ENCODE peak calls at places on chromosome 14, in ten cellular contexts. One of them, this sample, is unnamed.
A peak's percentile ranks its signal among the peaks of the same experiment; 100 is the strongest.

GRCh38 chr14:28609228-28609828 is 157.3 kb upstream of the FOXG1 start:
- DNase-seq in type B pancreatic cell: no peak
- DNase-seq in heart left ventricle: no peak
- DNase-seq in A172: peak; percentile 29
- DNase-seq in mesenteric fat pad: no peak
- DNase-seq in posterior cingulate gyrus: peak; percentile 59
- DNase-seq in DMS79: no peak
- DNase-seq in stimulated activated CD4-positive, alpha-beta T cell treated with anti-CD3 and anti-CD28 coated beads, Interleukin-12 subunit alpha, Interleukin-12 subunit beta, amount 100 ng/mL, for 4 hours: no peak
- DNase-seq in HL-60: peak; percentile 47
- DNase-seq in progenitor cell of endocrine pancreas: peak; percentile 53
- DNase-seq in this sample: no peak

GRCh38 chr14:97185186-97185585 is 388.0 kb downstream of the VRK1 start:
- DNase-seq in mesenteric fat pad: no peak
- DNase-seq in progenitor cell of endocrine pancreas: no peak
- DNase-seq in posterior cingulate gyrus: no peak
- DNase-seq in A172: no peak
- DNase-seq in type B pancreatic cell: no peak
- DNase-seq in HL-60: no peak
- DNase-seq in stimulated activated CD4-positive, alpha-beta T cell treated with anti-CD3 and anti-CD28 coated beads, Interleukin-12 subunit alpha, Interleukin-12 subunit beta, amount 100 ng/mL, for 4 hours: no peak
- DNase-seq in heart left ventricle: no peak
- DNase-seq in DMS79: no peak
- DNase-seq in this sample: no peak

GRCh38 chr14:95379634-95380033 is 59.9 kb upstream of the CLMN start:
- DNase-seq in heart left ventricle: no peak
- DNase-seq in mesenteric fat pad: no peak
- DNase-seq in A172: no peak
- DNase-seq in type B pancreatic cell: no peak
- DNase-seq in HL-60: no peak
- DNase-seq in DMS79: no peak
- DNase-seq in progenitor cell of endocrine pancreas: no peak
- DNase-seq in posterior cingulate gyrus: no peak
- DNase-seq in stimulated activated CD4-positive, alpha-beta T cell treated with anti-CD3 and anti-CD28 coated beads, Interleukin-12 subunit alpha, Interleukin-12 subunit beta, amount 100 ng/mL, for 4 hours: no peak
- DNase-seq in this sample: no peak

GRCh38 chr14:51304428-51304827 is 64.4 kb downstream of the TMX1 start:
- DNase-seq in HL-60: no peak
- DNase-seq in heart left ventricle: no peak
- DNase-seq in DMS79: no peak
- DNase-seq in type B pancreatic cell: no peak
- DNase-seq in stimulated activated CD4-positive, alpha-beta T cell treated with anti-CD3 and anti-CD28 coated beads, Interleukin-12 subunit alpha, Interleukin-12 subunit beta, amount 100 ng/mL, for 4 hours: no peak
- DNase-seq in A172: peak; percentile 85
- DNase-seq in posterior cingulate gyrus: no peak
- DNase-seq in progenitor cell of endocrine pancreas: no peak
- DNase-seq in mesenteric fat pad: no peak
- DNase-seq in this sample: no peak

GRCh38 chr14:104982548-104983230 is 2.9 kb upstream of the CLBA1 start:
- DNase-seq in type B pancreatic cell: no peak
- DNase-seq in DMS79: no peak
- DNase-seq in progenitor cell of endocrine pancreas: no peak
- DNase-seq in HL-60: no peak
- DNase-seq in heart left ventricle: peak; percentile 54
- DNase-seq in mesenteric fat pad: no peak
- DNase-seq in A172: no peak
- DNase-seq in posterior cingulate gyrus: no peak
- DNase-seq in stimulated activated CD4-positive, alpha-beta T cell treated with anti-CD3 and anti-CD28 coated beads, Interleukin-12 subunit alpha, Interleukin-12 subunit beta, amount 100 ng/mL, for 4 hours: no peak
- DNase-seq in this sample: peak; percentile 67

GRCh38 chr14:105299654-105300541 is 903 bp downstream of the BRF1 start:
- DNase-seq in mesenteric fat pad: no peak
- DNase-seq in stimulated activated CD4-positive, alpha-beta T cell treated with anti-CD3 and anti-CD28 coated beads, Interleukin-12 subunit alpha, Interleukin-12 subunit beta, amount 100 ng/mL, for 4 hours: peak; percentile 28
- DNase-seq in progenitor cell of endocrine pancreas: no peak
- DNase-seq in A172: no peak
- DNase-seq in HL-60: no peak
- DNase-seq in DMS79: no peak
- DNase-seq in type B pancreatic cell: no peak
- DNase-seq in posterior cingulate gyrus: peak; percentile 27
- DNase-seq in heart left ventricle: peak; percentile 77
- DNase-seq in this sample: no peak

GRCh38 chr14:86022031-86022629 is 492.2 kb downstream of the FLRT2 start:
- DNase-seq in type B pancreatic cell: no peak
- DNase-seq in HL-60: no peak
- DNase-seq in stimulated activated CD4-positive, alpha-beta T cell treated with anti-CD3 and anti-CD28 coated beads, Interleukin-12 subunit alpha, Interleukin-12 subunit beta, amount 100 ng/mL, for 4 hours: no peak
- DNase-seq in progenitor cell of endocrine pancreas: no peak
- DNase-seq in DMS79: no peak
- DNase-seq in mesenteric fat pad: no peak
- DNase-seq in posterior cingulate gyrus: no peak
- DNase-seq in heart left ventricle: no peak
- DNase-seq in A172: no peak
- DNase-seq in this sample: no peak

GRCh38 chr14:105582639-105583038 is 56.3 kb downstream of the TMEM121 start:
- DNase-seq in A172: no peak
- DNase-seq in DMS79: no peak
- DNase-seq in progenitor cell of endocrine pancreas: no peak
- DNase-seq in mesenteric fat pad: peak; percentile 77
- DNase-seq in stimulated activated CD4-positive, alpha-beta T cell treated with anti-CD3 and anti-CD28 coated beads, Interleukin-12 subunit alpha, Interleukin-12 subunit beta, amount 100 ng/mL, for 4 hours: no peak
- DNase-seq in heart left ventricle: peak; percentile 33
- DNase-seq in HL-60: no peak
- DNase-seq in posterior cingulate gyrus: no peak
- DNase-seq in type B pancreatic cell: no peak
- DNase-seq in this sample: no peak

GRCh38 chr14:37864861-37865718 is 269.7 kb downstream of the TTC6 start:
- DNase-seq in HL-60: no peak
- DNase-seq in progenitor cell of endocrine pancreas: no peak
- DNase-seq in type B pancreatic cell: no peak
- DNase-seq in heart left ventricle: no peak
- DNase-seq in posterior cingulate gyrus: peak; percentile 47
- DNase-seq in A172: peak; percentile 32
- DNase-seq in DMS79: peak; percentile 68
- DNase-seq in stimulated activated CD4-positive, alpha-beta T cell treated with anti-CD3 and anti-CD28 coated beads, Interleukin-12 subunit alpha, Interleukin-12 subunit beta, amount 100 ng/mL, for 4 hours: no peak
- DNase-seq in mesenteric fat pad: no peak
- DNase-seq in this sample: no peak

GRCh38 chr14:96204151-96205058 is at the start of gene BDKRB2:
- DNase-seq in mesenteric fat pad: no peak
- DNase-seq in posterior cingulate gyrus: peak; percentile 32
- DNase-seq in stimulated activated CD4-positive, alpha-beta T cell treated with anti-CD3 and anti-CD28 coated beads, Interleukin-12 subunit alpha, Interleukin-12 subunit beta, amount 100 ng/mL, for 4 hours: peak; percentile 2
- DNase-seq in A172: peak; percentile 79
- DNase-seq in heart left ventricle: no peak
- DNase-seq in DMS79: peak; percentile 80
- DNase-seq in type B pancreatic cell: no peak
- DNase-seq in progenitor cell of endocrine pancreas: peak; percentile 51
- DNase-seq in HL-60: peak; percentile 38
- DNase-seq in this sample: no peak

This sample was measured in cardiac septum.